ENCODE peak calls at places on chromosomes 1 and 21, in nine cellular contexts. K, Z, W, E, V, U, Y, H and L are unnamed samples.

GRCh38 chr1:107430540-107431228 is 289.8 kb downstream of the NTNG1 start:
- DNase-seq in K (no peak), Z (no peak), W (peak; percentile 68), E (peak; percentile 42), V (peak; percentile 42), U (peak; percentile 21), Y (peak; percentile 3), H (peak; percentile 87), L (no peak)

GRCh38 chr1:150061632-150062101 is 5.9 kb upstream of the VPS45 start:
- DNase-seq in K (no peak), Z (no peak), W (no peak), E (peak; percentile 97), V (peak; percentile 5), U (no peak), Y (no peak), H (no peak), L (no peak)

GRCh38 chr1:234629026-234629425 is 19.0 kb upstream of the IRF2BP2 start:
- DNase-seq in K (no peak), Z (no peak), W (no peak), E (no peak), V (no peak), U (peak; percentile 33), Y (no peak), H (peak; percentile 18), L (no peak)

GRCh38 chr1:6041432-6042062 is 4.1 kb upstream of the KCNAB2 start:
- DNase-seq in K (no peak), Z (no peak), W (peak; percentile 46), E (no peak), V (peak; percentile 93), U (no peak), Y (peak; percentile 38), H (peak; percentile 48), L (peak; percentile 87)

GRCh38 chr1:212858055-212858460 is at the start of gene FLVCR1:
- DNase-seq in K (peak; percentile 82), Z (peak; percentile 82), W (peak; percentile 97), E (peak; percentile 96), V (peak; percentile 99), U (peak; percentile 96), Y (peak; percentile 95), H (peak; percentile 99), L (peak; percentile 100)

GRCh38 chr1:67713071-67713806 is 28.2 kb downstream of the GADD45A start:
- DNase-seq in K (no peak), Z (no peak), W (peak; percentile 72), E (peak; percentile 89), V (peak; percentile 33), U (no peak), Y (peak; percentile 23), H (peak; percentile 96), L (no peak)

GRCh38 chr1:23098463-23099170 is 70.0 kb downstream of the LUZP1 start:
- DNase-seq in K (peak; percentile 56), Z (peak; percentile 38), W (peak; percentile 83), E (peak; percentile 59), V (peak; percentile 75), U (peak; percentile 58), Y (peak; percentile 36), H (peak; percentile 82), L (no peak)

GRCh38 chr1:211606914-211607751 is 28.2 kb upstream of the SLC30A1 start:
- DNase-seq in K (no peak), Z (no peak), W (peak; percentile 82), E (no peak), V (no peak), U (peak; percentile 54), Y (no peak), H (no peak), L (peak; percentile 72)

GRCh38 chr1:194535369-194535768 is 1349.0 kb upstream of the B3GALT2 start:
- DNase-seq in K (no peak), Z (no peak), W (no peak), E (peak; percentile 10), V (peak; percentile 23), U (no peak), Y (no peak), H (peak; percentile 4), L (no peak)

GRCh38 chr1:1490633-1491230 is 19.2 kb downstream of the ATAD3B start:
- DNase-seq in K (no peak), Z (no peak), W (no peak), E (no peak), V (peak; percentile 4), U (no peak), Y (no peak), H (no peak), L (no peak)

GRCh38 chr1:111747282-111747734 is 8.1 kb upstream of the INKA2 start:
- DNase-seq in K (peak; percentile 54), Z (peak; percentile 48), W (peak; percentile 92), E (peak; percentile 63), V (peak; percentile 57), U (peak; percentile 85), Y (peak; percentile 60), H (peak; percentile 88), L (no peak)

GRCh38 chr1:229230136-229230892 is 40.6 kb upstream of the RAB4A start:
- DNase-seq in K (no peak), Z (no peak), W (peak; percentile 18), E (no peak), V (no peak), U (no peak), Y (no peak), H (peak; percentile 91), L (no peak)

GRCh38 chr1:183180634-183181056 is 5.4 kb upstream of the LAMC2 start:
- DNase-seq in K (no peak), Z (no peak), W (no peak), E (peak; percentile 84), V (peak; percentile 42), U (peak; percentile 2), Y (peak; percentile 85), H (peak; percentile 47), L (no peak)

GRCh38 chr1:109933856-109934711 is 23.4 kb downstream of the CSF1 start:
- DNase-seq in K (no peak), Z (no peak), W (no peak), E (peak; percentile 93), V (no peak), U (no peak), Y (no peak), H (peak; percentile 71), L (no peak)

GRCh38 chr21:44295646-44296045 is 4.2 kb upstream of the PFKL start:
- DNase-seq in K (no peak), Z (no peak), W (no peak), E (no peak), V (no peak), U (no peak), Y (no peak), H (no peak), L (peak; percentile 45)

GRCh38 chr1:22428672-22429071 is 23.0 kb upstream of the ZBTB40 start:
- DNase-seq in K (no peak), Z (no peak), W (peak; percentile 90), E (peak; percentile 51), V (peak; percentile 74), U (peak; percentile 40), Y (peak; percentile 72), H (peak; percentile 88), L (no peak)

GRCh38 chr1:245558069-245558468 is 403.3 kb downstream of the KIF26B start:
- DNase-seq in K (no peak), Z (no peak), W (no peak), E (no peak), V (no peak), U (no peak), Y (no peak), H (peak; percentile 15), L (no peak)

GRCh38 chr1:165899461-165899941 is 72.1 kb downstream of the UCK2 start:
- DNase-seq in K (no peak), Z (no peak), W (no peak), E (peak; percentile 70), V (no peak), U (no peak), Y (no peak), H (no peak), L (no peak)

GRCh38 chr21:17688912-17689874 is 76.5 kb upstream of the BTG3 start:
- DNase-seq in K (peak; percentile 21), Z (peak; percentile 18), W (peak; percentile 48), E (peak; percentile 67), V (no peak), U (peak; percentile 8), Y (no peak), H (peak; percentile 20), L (no peak)

GRCh38 chr1:203931953-203932352 is 70.6 kb downstream of the SNRPE start:
- DNase-seq in K (no peak), Z (no peak), W (no peak), E (no peak), V (no peak), U (no peak), Y (no peak), H (no peak), L (no peak)

GRCh38 chr1:97461782-97462181 is 459.1 kb downstream of the DPYD start:
- DNase-seq in K (no peak), Z (no peak), W (peak; percentile 43), E (no peak), V (no peak), U (no peak), Y (no peak), H (peak; percentile 24), L (no peak)

GRCh38 chr1:65979145-65979544 is 186.4 kb downstream of the PDE4B start:
- DNase-seq in K (no peak), Z (no peak), W (no peak), E (peak; percentile 70), V (no peak), U (no peak), Y (peak; percentile 15), H (no peak), L (no peak)

GRCh38 chr1:174789399-174789798 is 210.3 kb upstream of the CACYBP start:
- DNase-seq in K (no peak), Z (no peak), W (no peak), E (peak; percentile 95), V (no peak), U (no peak), Y (no peak), H (no peak), L (no peak)

GRCh38 chr1:79441243-79441642 is 434.7 kb upstream of the ADGRL4 start:
- DNase-seq in K (no peak), Z (no peak), W (no peak), E (no peak), V (no peak), U (no peak), Y (no peak), H (no peak), L (no peak)

GRCh38 chr1:62689524-62689923 is 1.3 kb upstream of the DOCK7 start:
- DNase-seq in K (no peak), Z (no peak), W (no peak), E (peak; percentile 80), V (no peak), U (peak; percentile 6), Y (no peak), H (peak; percentile 69), L (no peak)

GRCh38 chr1:210062033-210062432 is 124.0 kb downstream of the SYT14 start:
- DNase-seq in K (no peak), Z (no peak), W (no peak), E (no peak), V (no peak), U (no peak), Y (no peak), H (no peak), L (no peak)

GRCh38 chr1:223748773-223749733 is 36.7 kb downstream of the CAPN2 start:
- DNase-seq in K (peak; percentile 30), Z (peak; percentile 64), W (peak; percentile 54), E (peak; percentile 46), V (peak; percentile 79), U (peak; percentile 65), Y (peak; percentile 67), H (peak; percentile 86), L (peak; percentile 67)

GRCh38 chr1:41846595-41846994 is 72.1 kb downstream of the HIVEP3 start:
- DNase-seq in K (no peak), Z (no peak), W (no peak), E (peak; percentile 74), V (no peak), U (no peak), Y (no peak), H (no peak), L (no peak)

GRCh38 chr1:153985341-153985912 is 712 bp downstream of the RAB13 start:
- DNase-seq in K (no peak), Z (no peak), W (no peak), E (peak; percentile 72), V (peak; percentile 18), U (no peak), Y (no peak), H (no peak), L (peak; percentile 52)

GRCh38 chr1:26529405-26529654 is 231 bp upstream of the RPS6KA1 start:
- DNase-seq in K (no peak), Z (no peak), W (no peak), E (no peak), V (no peak), U (no peak), Y (no peak), H (peak; percentile 74), L (no peak)

GRCh38 chr1:59686170-59686569 is 128.6 kb upstream of the HOOK1 start:
- DNase-seq in K (no peak), Z (no peak), W (no peak), E (no peak), V (no peak), U (no peak), Y (no peak), H (peak; percentile 95), L (no peak)